ENCODE peak calls at places on chromosomes 5 and 9, in eight cellular contexts. T, O, B, V, P, J, Z and C are unnamed samples.

GRCh38 chr5:133611357-133612020 is 852 bp downstream of the FSTL4 start:
- DNase-seq in T (no peak), O (peak), B (no peak), V (no peak), P (no peak), J (peak), Z (no peak), C (no peak)

GRCh38 chr9:109098960-109099308 is 20.8 kb downstream of the TMEM245 start:
- DNase-seq in T (no peak), O (no peak), B (no peak), V (no peak), P (no peak), J (no peak), Z (no peak), C (no peak)

GRCh38 chr5:132475939-132476852 is 14.4 kb downstream of the IRF1 start:
- DNase-seq in T (no peak), O (no peak), B (no peak), V (peak), P (no peak), J (no peak), Z (no peak), C (no peak)

GRCh38 chr5:72722792-72723402 is 93.6 kb upstream of the TNPO1 start:
- DNase-seq in T (no peak), O (no peak), B (no peak), V (no peak), P (no peak), J (no peak), Z (no peak), C (no peak)

GRCh38 chr9:79809931-79810330 is 238.2 kb downstream of the TLE4 start:
- DNase-seq in T (peak), O (no peak), B (no peak), V (no peak), P (no peak), J (no peak), Z (peak), C (no peak)

GRCh38 chr5:135269828-135270545 is 129.0 kb downstream of the MACROH2A1 start:
- DNase-seq in T (peak), O (no peak), B (no peak), V (no peak), P (no peak), J (no peak), Z (peak), C (no peak)

GRCh38 chr5:127098246-127098645 is 24.9 kb upstream of the C5orf63 start:
- DNase-seq in T (no peak), O (no peak), B (no peak), V (no peak), P (no peak), J (no peak), Z (no peak), C (no peak)

GRCh38 chr5:58466939-58467338 is 7.1 kb upstream of the PLK2 start:
- DNase-seq in T (peak), O (peak), B (no peak), V (no peak), P (no peak), J (no peak), Z (peak), C (no peak)

GRCh38 chr5:137858954-137859353 is 8.7 kb upstream of the MYOT start:
- DNase-seq in T (no peak), O (no peak), B (no peak), V (no peak), P (no peak), J (no peak), Z (no peak), C (no peak)

GRCh38 chr5:490116-491094 is 33.8 kb downstream of the SLC9A3 start:
- DNase-seq in T (no peak), O (no peak), B (no peak), V (no peak), P (no peak), J (no peak), Z (no peak), C (no peak)

GRCh38 chr9:37922391-37923120 is 18.6 kb upstream of the SLC25A51 start:
- DNase-seq in T (no peak), O (no peak), B (peak), V (no peak), P (no peak), J (no peak), Z (no peak), C (no peak)

GRCh38 chr5:131979816-131980215 is 31.6 kb downstream of the ACSL6 start:
- DNase-seq in T (no peak), O (no peak), B (peak), V (no peak), P (no peak), J (no peak), Z (no peak), C (no peak)

GRCh38 chr9:129320575-129321311 is 142.7 kb upstream of the IER5L start:
- DNase-seq in T (peak), O (peak), B (peak), V (peak), P (peak), J (no peak), Z (peak), C (no peak)
- TF ChIP-seq CTCF in T (peak), O (no peak), B (no peak), V (no peak), P (peak), J (no peak), Z (peak), C (no peak)

DNA sequence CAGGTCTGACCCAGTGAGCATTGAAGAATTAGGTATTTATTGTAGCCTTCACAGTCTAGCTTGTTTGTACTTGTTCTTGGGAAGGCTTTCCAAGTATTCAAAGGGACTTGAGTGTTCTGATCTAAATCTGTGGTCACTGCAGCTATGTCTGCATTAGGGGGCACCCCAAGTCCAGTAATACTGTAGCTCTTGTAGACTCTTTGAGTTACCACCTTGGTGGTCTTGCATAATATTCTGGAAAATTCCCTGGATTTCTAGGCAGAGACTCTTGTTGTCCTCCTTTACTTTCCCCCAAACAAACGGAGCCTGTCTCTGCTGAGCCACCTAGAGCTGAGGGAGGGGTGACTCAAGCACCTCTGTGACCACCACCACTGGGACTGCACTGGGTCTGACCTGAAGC is 149.5 kb upstream of the DHFR start:
- DNase-seq in T (no peak), O (no peak), B (no peak), V (no peak), P (no peak), J (no peak), Z (peak), C (no peak)
- TF ChIP-seq CTCF in T (no peak), O (peak), B (no peak), V (no peak), P (no peak), J (no peak), Z (no peak), C (no peak)

DNA sequence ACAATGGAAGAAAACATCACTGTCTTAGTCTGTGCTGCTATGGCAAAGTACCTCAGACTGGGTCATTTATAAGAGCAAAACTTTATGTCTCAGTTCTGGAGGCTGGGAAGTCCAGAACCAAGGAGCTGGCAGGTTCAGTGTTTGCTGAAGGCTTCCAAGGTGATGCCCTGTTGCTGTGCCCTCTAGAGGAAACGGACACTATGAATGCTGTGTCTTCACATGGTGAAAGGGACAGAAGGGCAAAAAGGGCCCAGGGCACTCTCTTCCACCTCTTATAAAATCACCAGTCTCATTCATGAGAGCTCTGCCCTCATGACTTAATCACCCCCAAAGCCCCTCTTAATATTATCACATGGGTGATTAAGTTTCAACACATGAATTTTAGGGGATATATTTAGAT is 143.5 kb downstream of the FANCC start:
- DNase-seq in T (no peak), O (no peak), B (no peak), V (no peak), P (no peak), J (no peak), Z (no peak), C (no peak)
- TF ChIP-seq CTCF in T (no peak), O (no peak), B (no peak), V (no peak), P (no peak), J (no peak), Z (no peak), C (no peak)

DNA sequence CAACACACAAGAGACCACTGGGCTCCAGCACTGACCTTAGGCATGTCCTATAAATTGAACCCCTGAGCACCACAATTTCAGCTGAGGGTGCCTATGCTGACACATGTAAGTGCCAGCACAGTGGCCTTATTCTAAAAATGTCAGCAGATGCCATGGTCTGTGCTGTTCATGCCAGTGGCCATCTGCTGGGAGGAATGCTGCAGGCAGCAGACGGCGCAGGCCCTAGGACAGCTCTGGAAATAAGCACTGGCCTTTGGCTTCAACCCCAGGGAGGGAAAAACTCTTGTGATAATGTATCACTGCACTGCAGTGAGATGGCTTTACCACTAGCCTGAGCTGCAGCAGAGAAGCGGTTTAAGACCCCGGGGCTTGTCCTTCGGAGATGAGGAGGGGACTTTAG is 98.5 kb downstream of the SYK start:
- DNase-seq in T (peak), O (peak), B (peak), V (no peak), P (no peak), J (peak), Z (no peak), C (no peak)
- TF ChIP-seq CTCF in T (peak), O (peak), B (no peak), V (no peak), P (no peak), J (peak), Z (peak), C (peak)

GRCh38 chr5:176388341-176389113 is at the start of the genes HIGD2A and NOP16:
- DNase-seq in T (peak), O (peak), B (peak), V (peak), P (peak), J (peak), Z (peak), C (peak)
- TF ChIP-seq CTCF in T (no peak), O (no peak), B (no peak), V (no peak), P (no peak), J (no peak), Z (no peak), C (no peak)

DNA sequence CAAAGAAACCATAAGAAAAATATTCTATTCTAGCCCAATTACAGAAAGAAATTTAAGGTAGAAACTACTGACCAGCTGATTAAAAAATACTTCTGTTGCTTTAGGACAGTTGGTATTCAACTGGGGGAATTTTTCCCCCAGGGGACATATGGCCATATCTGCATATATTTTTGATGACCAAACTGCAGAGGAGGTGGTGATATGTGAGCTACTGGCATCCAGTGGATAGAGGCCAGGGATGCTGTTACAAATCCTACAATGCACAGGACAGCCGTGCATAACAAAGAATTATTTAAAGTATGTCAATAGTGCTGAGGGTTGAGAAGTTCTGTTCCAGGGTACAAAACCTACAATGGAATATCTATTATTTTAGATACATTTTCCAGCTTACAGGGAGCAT is 24.0 kb downstream of the ZFR start:
- DNase-seq in T (peak), O (no peak), B (no peak), V (no peak), P (no peak), J (no peak), Z (peak), C (no peak)
- TF ChIP-seq CTCF in T (no peak), O (no peak), B (no peak), V (no peak), P (no peak), J (no peak), Z (no peak), C (no peak)

DNA sequence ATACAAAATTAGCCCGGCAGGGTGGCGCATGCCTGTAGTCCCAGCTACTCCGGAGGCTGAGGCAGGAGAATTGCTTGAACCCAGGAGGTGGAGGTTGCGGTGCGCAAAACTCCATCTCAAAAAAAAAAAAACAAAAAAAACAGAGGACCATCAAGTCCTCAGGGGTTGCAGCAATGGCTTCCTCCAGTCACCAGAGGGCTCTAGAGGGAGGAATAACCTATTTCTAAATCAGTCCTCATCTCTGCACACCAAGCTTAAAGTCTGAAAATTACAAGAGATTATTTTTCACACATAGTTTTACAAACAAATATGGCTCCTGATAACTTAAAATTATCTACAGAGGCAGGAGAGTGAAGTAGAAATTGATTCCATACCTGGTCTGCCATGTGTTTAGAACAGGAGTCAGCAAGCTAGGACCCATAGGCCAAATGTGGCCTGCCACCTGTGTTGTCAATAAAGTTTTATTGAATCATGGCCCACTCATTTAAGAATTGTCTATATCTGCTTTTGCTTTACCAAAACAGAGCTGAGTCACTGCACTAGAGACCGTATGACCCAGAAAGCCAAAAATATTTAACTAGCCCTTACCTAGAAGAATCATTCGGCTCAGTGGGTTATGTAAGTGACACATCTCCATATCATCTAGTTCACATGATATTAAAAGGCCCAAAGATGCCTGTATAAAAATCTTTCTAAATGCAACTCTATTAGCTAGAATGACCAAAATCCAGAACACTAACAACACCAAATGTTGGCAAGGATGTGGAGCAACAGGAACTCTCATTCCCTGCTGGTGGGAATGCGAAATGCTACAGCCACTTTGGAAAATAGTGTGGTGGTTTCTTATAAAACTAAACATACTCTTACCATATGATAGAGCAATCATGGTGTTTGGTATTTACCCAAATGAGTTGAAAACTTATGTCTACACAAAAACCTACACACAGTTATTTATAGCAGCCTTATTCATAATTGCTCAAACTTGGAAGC is 207.7 kb downstream of the FRMD3 start:
- DNase-seq in T (no peak), O (peak), B (no peak), V (no peak), P (no peak), J (no peak), Z (peak), C (no peak)
- TF ChIP-seq CTCF in T (peak), O (peak), B (no peak), V (no peak), P (no peak), J (no peak), Z (peak), C (peak)

GRCh38 chr5:142324377-142324870 is 397 bp downstream of the SPRY4 start:
- DNase-seq in T (no peak), O (no peak), B (no peak), V (no peak), P (peak), J (no peak), Z (no peak), C (peak)
- TF ChIP-seq CTCF in T (peak), O (peak), B (no peak), V (no peak), P (peak), J (no peak), Z (peak), C (peak)

GRCh38 chr5:160361624-160362023 is 8.8 kb downstream of the C1QTNF2 start:
- DNase-seq in T (no peak), O (no peak), B (no peak), V (no peak), P (no peak), J (no peak), Z (no peak), C (no peak)

GRCh38 chr5:160360310-160360709 is 10.1 kb downstream of the C1QTNF2 start:
- DNase-seq in T (no peak), O (no peak), B (no peak), V (no peak), P (no peak), J (no peak), Z (no peak), C (no peak)

GRCh38 chr5:160366230-160366629 is 4.2 kb downstream of the C1QTNF2 start:
- DNase-seq in T (no peak), O (no peak), B (no peak), V (no peak), P (no peak), J (no peak), Z (no peak), C (no peak)

GRCh38 chr5:160363661-160364060 is 6.8 kb downstream of the C1QTNF2 start:
- DNase-seq in T (no peak), O (peak), B (no peak), V (no peak), P (no peak), J (no peak), Z (no peak), C (no peak)

GRCh38 chr5:160363122-160363521 is 7.3 kb downstream of the C1QTNF2 start:
- DNase-seq in T (no peak), O (no peak), B (no peak), V (no peak), P (no peak), J (no peak), Z (no peak), C (no peak)
- TF ChIP-seq CTCF in T (no peak), O (no peak), B (no peak), V (no peak), P (no peak), J (no peak), Z (no peak), C (no peak)

DNA sequence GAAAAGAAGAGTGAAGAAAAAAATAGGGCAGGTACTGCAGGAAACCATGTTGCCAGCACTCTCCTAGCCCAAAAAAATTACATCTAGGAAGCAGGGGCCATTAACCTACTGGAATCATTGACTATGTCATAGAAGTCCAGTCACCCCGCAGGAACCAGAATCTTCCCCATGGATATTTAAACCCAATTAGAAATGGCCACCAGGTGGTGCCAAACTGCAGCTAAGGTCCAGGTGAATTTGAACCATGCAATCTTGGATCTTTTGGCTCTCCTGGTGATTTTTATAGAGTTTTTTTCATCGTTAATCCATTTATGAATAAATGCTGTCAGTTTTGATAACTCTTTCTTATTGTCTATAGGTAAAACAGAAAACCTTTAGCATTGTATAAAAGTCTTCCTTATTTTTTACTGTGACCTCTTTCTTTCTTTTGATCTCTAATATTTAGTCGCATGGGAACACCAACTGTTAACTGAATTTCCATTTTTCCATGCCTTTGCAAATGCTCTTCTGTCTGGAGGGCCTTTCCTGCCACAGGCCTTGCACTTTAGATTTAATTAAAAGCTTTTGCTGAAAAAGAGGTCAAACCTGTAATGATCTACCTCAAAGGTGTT is 147.5 kb upstream of the FGF10 start:
- DNase-seq in T (peak), O (peak), B (no peak), V (no peak), P (no peak), J (peak), Z (peak), C (peak)
- TF ChIP-seq CTCF in T (peak), O (peak), B (no peak), V (peak), P (peak), J (peak), Z (peak), C (peak)